ENCODE peak calls at places on chromosomes 6 and 20, in eight cellular contexts. H is Caki2; Z is activated naive CD8-positive, alpha-beta T cell treated with anti-CD3 and anti-CD28 coated beads, Interleukin-2, amount 50 U/mL, for 16 hours; O is aorta; M is activated T-cell treated with anti-CD3 and anti-CD28 coated beads for 1 hour; S is T-helper 2 cell; W is GM12865; J is HFFc6. X is an unnamed sample.

GRCh38 chr6:3205913-3206312 is 21.5 kb downstream of the TUBB2B start:
- DNase-seq in M (no peak), O (no peak), Z (no peak), H (no peak), J (peak), S (no peak), W (peak), X (peak)

GRCh38 chr20:3784226-3784853 is 2.2 kb downstream of the CENPB start:
- DNase-seq in H (no peak), M (no peak), Z (no peak), S (no peak), O (peak), J (no peak), W (no peak), X (no peak)

GRCh38 chr6:11368760-11369159 is 136.3 kb upstream of the NEDD9 start:
- DNase-seq in J (no peak), W (peak), M (no peak), S (no peak), H (no peak), O (no peak), Z (no peak), X (no peak)

GRCh38 chr6:80382796-80383195 is 276.3 kb downstream of the BCKDHB start:
- DNase-seq in S (no peak), W (no peak), O (no peak), M (no peak), J (no peak), H (no peak), Z (no peak), X (no peak)

GRCh38 chr6:138162104-138162946 is 586 bp downstream of the ARFGEF3 start:
- DNase-seq in Z (no peak), O (peak), H (peak), W (no peak), M (no peak), J (no peak), S (no peak), X (peak)

GRCh38 chr6:143596857-143597256 is 80.9 kb upstream of the PHACTR2 start:
- DNase-seq in H (no peak), J (no peak), M (no peak), W (no peak), S (no peak), O (peak), Z (no peak), X (peak)

GRCh38 chr6:156775717-156776116 is 1.5 kb upstream of the ARID1B start:
- DNase-seq in W (no peak), S (no peak), H (no peak), J (no peak), M (no peak), Z (no peak), O (no peak), X (no peak)

GRCh38 chr20:9617940-9618339 is 103.5 kb downstream of the LAMP5 start:
- DNase-seq in W (peak), H (peak), J (peak), Z (no peak), M (no peak), O (no peak), S (no peak), X (peak)

GRCh38 chr6:128316258-128316952 is 204.0 kb downstream of the PTPRK start:
- DNase-seq in Z (no peak), J (no peak), W (no peak), O (no peak), S (no peak), H (no peak), M (no peak), X (no peak)

GRCh38 chr6:148595550-148595949 is 151.3 kb upstream of the UST start:
- DNase-seq in M (no peak), J (no peak), Z (no peak), O (no peak), H (no peak), W (no peak), S (no peak), X (no peak)

GRCh38 chr6:13710552-13711383 is 867 bp downstream of the RANBP9 start:
- DNase-seq in Z (no peak), O (peak), S (peak), W (peak), H (peak), M (peak), J (no peak), X (peak)

GRCh38 chr6:37483917-37484785 is 15.5 kb downstream of the CCDC167 start:
- DNase-seq in Z (peak), W (peak), J (peak), S (peak), H (peak), M (peak), O (peak), X (peak)

GRCh38 chr6:52410979-52411378 is 9.2 kb upstream of the EFHC1 start:
- DNase-seq in Z (no peak), H (no peak), S (no peak), O (no peak), J (peak), W (no peak), M (no peak), X (no peak)

GRCh38 chr6:13384506-13384905 is 56.2 kb upstream of the TBC1D7 start:
- DNase-seq in O (no peak), W (no peak), S (no peak), H (no peak), Z (no peak), M (no peak), J (no peak), X (no peak)

GRCh38 chr6:3165631-3166534 is 8.5 kb upstream of the TUBB2A start:
- DNase-seq in J (peak), Z (no peak), H (peak), O (no peak), S (no peak), W (no peak), M (no peak), X (no peak)

GRCh38 chr6:64062960-64063683 is 427.5 kb downstream of the PHF3 start:
- DNase-seq in M (no peak), J (no peak), S (no peak), H (peak), W (no peak), Z (no peak), O (no peak), X (no peak)

GRCh38 chr6:119978274-119978889 is 628.8 kb upstream of the MAN1A1 start:
- DNase-seq in S (no peak), O (no peak), Z (no peak), W (peak), M (no peak), H (peak), J (no peak), X (peak)

GRCh38 chr20:35012227-35013069 is 56.8 kb downstream of the MYH7B start:
- DNase-seq in H (no peak), S (no peak), J (no peak), O (peak), Z (no peak), M (no peak), W (no peak), X (no peak)

GRCh38 chr6:116168148-116168547 is 42.2 kb upstream of the COL10A1 start:
- DNase-seq in H (no peak), Z (no peak), O (no peak), J (no peak), M (no peak), S (no peak), W (no peak), X (no peak)

GRCh38 chr6:79810878-79811277 is 136.5 kb downstream of the ELOVL4 start:
- DNase-seq in J (no peak), O (no peak), W (no peak), S (no peak), Z (no peak), H (no peak), M (no peak), X (no peak)

GRCh38 chr6:95230071-95230740 is 347.1 kb upstream of the MANEA start:
- DNase-seq in J (no peak), S (no peak), O (no peak), H (no peak), M (no peak), Z (no peak), W (no peak), X (no peak)

GRCh38 chr20:2293971-2294370 is 1.8 kb upstream of the TGM3 start:
- DNase-seq in W (no peak), J (no peak), O (no peak), S (no peak), H (peak), Z (no peak), M (no peak), X (no peak)

GRCh38 chr6:33714385-33715040 is 3.0 kb upstream of the UQCC2 start:
- DNase-seq in J (no peak), Z (no peak), O (no peak), M (no peak), W (no peak), H (no peak), S (no peak), X (no peak)

GRCh38 chr6:3409699-3410384 is 47.0 kb downstream of the SLC22A23 start:
- DNase-seq in O (no peak), J (no peak), S (no peak), Z (no peak), M (no peak), H (no peak), W (no peak), X (no peak)

GRCh38 chr6:56891754-56892153 is 63.2 kb upstream of the BEND6 start:
- DNase-seq in W (peak), O (no peak), Z (no peak), M (no peak), S (no peak), H (peak), J (peak), X (peak)

GRCh38 chr6:117267766-117268534 is 2.6 kb downstream of the VGLL2 start:
- DNase-seq in S (no peak), M (no peak), H (no peak), W (no peak), Z (no peak), O (no peak), J (no peak), X (no peak)

X was measured in GM03348.